ENCODE peak calls at places on chromosomes 13 and 19, in seven cellular contexts. V, F, L, Q, I, X and Y are unnamed samples.

GRCh38 chr19:22545751-22546150 is 88.4 kb upstream of the ZNF492 start:
- DNase-seq in Q (no peak), L (no peak), X (peak), V (peak), I (no peak), F (peak), Y (no peak)

GRCh38 chr19:43798546-43799409 is 3.5 kb downstream of the LYPD5 start:
- DNase-seq in Q (no peak), X (no peak), I (peak), F (peak), L (no peak), V (peak), Y (no peak)

GRCh38 chr13:23463631-23464030 is 30.1 kb upstream of the SACS start:
- DNase-seq in I (no peak), Q (peak), V (no peak), F (no peak), X (no peak), L (peak), Y (no peak)

GRCh38 chr19:18300930-18301717 is 19.7 kb upstream of the JUND start:
- DNase-seq in L (peak), Q (peak), V (no peak), X (peak), I (peak), F (peak), Y (no peak)

GRCh38 chr13:33351324-33351723 is 65.8 kb upstream of the STARD13 start:
- DNase-seq in V (peak), I (peak), Q (peak), X (peak), F (peak), L (peak), Y (no peak)

GRCh38 chr19:54017266-54017665 is 25.8 kb downstream of the CACNG6 start:
- DNase-seq in I (peak), F (peak), Q (peak), L (peak), X (peak), V (no peak), Y (no peak)

GRCh38 chr13:100089633-100090032 is 740 bp downstream of the PCCA start:
- DNase-seq in I (no peak), Q (no peak), F (peak), V (peak), L (peak), X (no peak), Y (no peak)

GRCh38 chr19:14152713-14153112 is 16.3 kb upstream of the ASF1B start:
- DNase-seq in I (no peak), L (no peak), F (no peak), Q (no peak), V (no peak), X (no peak), Y (no peak)

GRCh38 chr19:46620716-46621115 is 4.2 kb downstream of the PTGIR start:
- DNase-seq in I (peak), V (no peak), Q (peak), F (no peak), X (peak), L (peak), Y (no peak)

GRCh38 chr19:4082172-4082571 is 15.5 kb upstream of the ZBTB7A start:
- DNase-seq in Q (no peak), F (no peak), I (no peak), X (no peak), V (no peak), L (no peak), Y (no peak)

GRCh38 chr19:13033819-13034611 is 38.7 kb downstream of the NFIX start:
- DNase-seq in V (peak), I (peak), X (peak), Q (peak), L (peak), F (peak), Y (peak)

GRCh38 chr13:113656831-113657671 is 947 bp downstream of the ATP4B start:
- DNase-seq in X (no peak), F (no peak), I (no peak), L (no peak), Q (no peak), V (no peak), Y (peak)

GRCh38 chr19:19319725-19320361 is 466 bp downstream of the SUGP1 start:
- DNase-seq in Q (no peak), I (no peak), X (no peak), F (no peak), V (no peak), L (no peak), Y (no peak)

GRCh38 chr19:49613374-49613773 is 22.4 kb downstream of the PRR12 start:
- DNase-seq in Q (no peak), X (no peak), L (peak), V (no peak), I (no peak), F (peak), Y (no peak)

GRCh38 chr13:76944457-76944856 is 3.9 kb upstream of the ACOD1 start:
- DNase-seq in I (peak), Q (peak), V (no peak), F (peak), L (peak), X (peak), Y (no peak)

GRCh38 chr13:28138012-28138755 is at the start of gene PAN3:
- DNase-seq in F (peak), I (peak), X (peak), V (peak), L (peak), Q (peak), Y (peak)

GRCh38 chr13:77215543-77215942 is 111.4 kb downstream of the MYCBP2 start:
- DNase-seq in X (no peak), F (no peak), Q (no peak), V (no peak), L (no peak), I (no peak), Y (no peak)

GRCh38 chr19:7980168-7980567 is 25.3 kb downstream of the ELAVL1 start:
- DNase-seq in X (no peak), Q (no peak), I (no peak), F (no peak), L (no peak), V (no peak), Y (no peak)

GRCh38 chr19:31416548-31416947 is 67.3 kb upstream of the TSHZ3 start:
- DNase-seq in I (no peak), V (no peak), F (no peak), L (no peak), X (no peak), Q (no peak), Y (no peak)

GRCh38 chr19:53908106-53908932 is 759 bp upstream of the CACNG7 start:
- DNase-seq in X (peak), Q (peak), L (peak), I (peak), F (peak), V (peak), Y (no peak)

GRCh38 chr19:8305798-8306197 is 2.4 kb downstream of the CD320 start:
- DNase-seq in V (no peak), L (no peak), X (no peak), I (no peak), Q (no peak), F (no peak), Y (no peak)

GRCh38 chr19:53980553-53981407 is 10.7 kb upstream of the CACNG6 start:
- DNase-seq in L (peak), F (no peak), Q (no peak), V (no peak), X (peak), I (peak), Y (no peak)

GRCh38 chr19:793775-794174 is 3.5 kb upstream of the PTBP1 start:
- DNase-seq in V (no peak), L (no peak), I (no peak), F (no peak), Q (no peak), X (no peak), Y (no peak)

GRCh38 chr19:55453861-55454260 is 7.6 kb downstream of the ISOC2 start:
- DNase-seq in F (no peak), V (no peak), Q (no peak), X (no peak), L (no peak), I (no peak), Y (no peak)

GRCh38 chr19:55451522-55452380 is 8.7 kb upstream of the SHISA7 start:
- DNase-seq in V (no peak), X (no peak), Q (no peak), F (no peak), L (no peak), I (no peak), Y (no peak)

GRCh38 chr19:55452381-55453325 is 8.8 kb downstream of the ISOC2 start:
- DNase-seq in X (peak), F (peak), Q (peak), I (peak), L (peak), V (no peak), Y (no peak)

GRCh38 chr19:55449469-55449868 is 6.4 kb upstream of the SHISA7 start:
- DNase-seq in X (no peak), Q (no peak), L (no peak), V (no peak), F (no peak), I (no peak), Y (no peak)

DNA sequence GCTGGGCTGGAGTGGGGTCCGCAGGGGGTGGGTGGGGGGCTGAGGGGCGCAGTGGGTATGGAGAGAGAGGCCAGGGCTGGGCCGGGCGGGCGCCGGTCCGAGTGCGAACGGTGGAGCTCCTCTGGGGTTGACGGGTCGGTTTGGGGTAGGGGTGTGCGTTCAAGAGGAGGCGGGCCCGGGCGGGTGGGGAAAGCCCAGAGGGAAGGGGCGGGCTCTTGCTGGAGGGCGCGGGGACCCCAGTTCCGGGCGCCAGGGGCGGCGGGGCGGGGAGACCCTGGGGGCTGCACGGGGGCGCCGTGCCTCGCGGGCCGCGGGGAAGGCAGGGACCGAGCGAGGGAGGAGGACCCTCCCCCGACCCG is 8.0 kb upstream of the SHISA7 start:
- DNase-seq in V (no peak), Q (no peak), F (no peak), X (no peak), L (no peak), I (no peak), Y (no peak)
- TF ChIP-seq CTCF in V (no peak), Q (no peak), F (no peak), X (no peak), L (no peak), I (no peak), Y (no peak)

DNA sequence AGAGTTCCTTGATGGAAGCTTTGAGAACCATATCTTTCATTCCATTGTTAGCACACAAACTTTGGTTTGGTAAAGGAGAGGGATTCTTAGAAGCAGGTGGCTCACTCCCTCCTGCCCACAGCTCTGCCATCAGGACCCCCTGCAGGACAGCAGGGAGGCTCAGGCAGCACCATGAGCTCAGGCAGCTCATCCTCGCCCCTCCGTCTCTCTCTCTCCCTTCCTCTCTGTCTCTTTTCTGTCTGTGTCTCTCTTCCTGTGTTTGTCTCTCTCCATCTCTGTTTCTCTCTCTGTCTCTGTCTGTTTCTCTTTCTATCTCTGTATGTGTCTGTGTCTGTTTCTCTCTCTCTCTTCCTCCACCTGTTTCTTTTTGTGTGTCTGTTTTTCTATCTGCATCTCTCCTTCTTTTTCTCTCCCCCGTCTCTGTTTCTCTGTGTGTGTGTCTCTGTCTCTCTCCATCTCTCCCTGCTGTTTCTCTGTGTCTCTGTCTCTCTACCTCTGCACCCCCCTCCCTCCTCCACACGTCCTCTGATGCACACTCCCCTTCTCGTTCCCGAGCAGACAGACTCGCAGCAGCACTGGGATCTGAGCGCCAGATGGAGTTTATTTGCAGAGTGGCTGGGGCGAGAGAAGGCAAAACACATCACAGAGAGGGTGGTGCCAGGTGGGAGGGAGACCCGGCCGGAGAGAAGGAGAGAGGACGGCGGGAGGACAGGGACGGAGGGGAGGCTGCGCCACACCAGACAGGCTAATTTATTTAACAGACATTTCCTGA is 8.7 kb downstream of the SBK2 start:
- DNase-seq in V (no peak), Q (peak), I (no peak), F (no peak), L (no peak), X (no peak), Y (no peak)
- TF ChIP-seq CTCF in V (no peak), Q (peak), I (no peak), F (no peak), L (no peak), X (no peak), Y (no peak)

GRCh38 chr19:29260477-29261317 is 47.7 kb upstream of the UQCRFS1 start:
- DNase-seq in Q (peak), I (peak), V (peak), X (peak), F (peak), L (peak), Y (no peak)
- TF ChIP-seq CTCF in Q (peak), I (peak), V (peak), X (peak), F (no peak), L (peak), Y (peak)

GRCh38 chr19:38384209-38385027 is 3.4 kb downstream of the GGN start:
- DNase-seq in L (no peak), X (no peak), F (peak), Q (no peak), I (peak), V (no peak), Y (no peak)
- TF ChIP-seq CTCF in L (peak), X (peak), F (peak), Q (peak), I (peak), V (no peak), Y (no peak)

GRCh38 chr19:5671600-5671999 is 8.7 kb downstream of the MICOS13 start:
- DNase-seq in L (no peak), F (no peak), I (no peak), X (no peak), Q (no peak), V (no peak), Y (no peak)
- TF ChIP-seq CTCF in L (no peak), F (no peak), I (no peak), X (no peak), Q (no peak), V (no peak), Y (no peak)